ENCODE peak calls at places on chromosomes 3 and 15, in seven cellular contexts. One of them, this sample, is unnamed.

GRCh38 chr3:47405820-47406761 is 25.3 kb downstream of the PTPN23 start:
- DNase-seq in foreskin keratinocyte: peak
- DNase-seq in body of pancreas: no peak
- DNase-seq in heart left ventricle: no peak
- DNase-seq in cardiac muscle cell: no peak
- DNase-seq in SJSA1: no peak
- DNase-seq in CD8-positive, alpha-beta memory T cell: no peak
- DNase-seq in this sample: no peak

GRCh38 chr15:60017538-60018199 is 13.6 kb downstream of the FOXB1 start:
- DNase-seq in foreskin keratinocyte: peak
- DNase-seq in body of pancreas: no peak
- DNase-seq in heart left ventricle: no peak
- DNase-seq in cardiac muscle cell: no peak
- DNase-seq in SJSA1: no peak
- DNase-seq in CD8-positive, alpha-beta memory T cell: no peak
- DNase-seq in this sample: no peak

GRCh38 chr3:183385698-183386590 is 42.5 kb downstream of the MCF2L2 start:
- DNase-seq in foreskin keratinocyte: peak
- DNase-seq in body of pancreas: peak
- DNase-seq in heart left ventricle: peak
- DNase-seq in cardiac muscle cell: peak
- DNase-seq in SJSA1: no peak
- DNase-seq in CD8-positive, alpha-beta memory T cell: peak
- DNase-seq in this sample: peak

GRCh38 chr3:60652829-60653228 is 598.4 kb downstream of the FHIT start:
- DNase-seq in foreskin keratinocyte: no peak
- DNase-seq in body of pancreas: no peak
- DNase-seq in heart left ventricle: no peak
- DNase-seq in cardiac muscle cell: no peak
- DNase-seq in SJSA1: no peak
- DNase-seq in CD8-positive, alpha-beta memory T cell: no peak
- DNase-seq in this sample: no peak

GRCh38 chr15:51311510-51311909 is 26.9 kb downstream of the CYP19A1 start:
- DNase-seq in foreskin keratinocyte: no peak
- DNase-seq in body of pancreas: no peak
- DNase-seq in heart left ventricle: no peak
- DNase-seq in cardiac muscle cell: no peak
- DNase-seq in SJSA1: no peak
- DNase-seq in CD8-positive, alpha-beta memory T cell: no peak
- DNase-seq in this sample: no peak

GRCh38 chr15:78232951-78233350 is 1.4 kb downstream of the ACSBG1 start:
- DNase-seq in foreskin keratinocyte: no peak
- DNase-seq in body of pancreas: no peak
- DNase-seq in heart left ventricle: no peak
- DNase-seq in cardiac muscle cell: no peak
- DNase-seq in SJSA1: no peak
- DNase-seq in CD8-positive, alpha-beta memory T cell: no peak
- DNase-seq in this sample: no peak

GRCh38 chr3:136547293-136547692 is 204.9 kb downstream of the STAG1 start:
- DNase-seq in foreskin keratinocyte: no peak
- DNase-seq in body of pancreas: no peak
- DNase-seq in heart left ventricle: no peak
- DNase-seq in cardiac muscle cell: no peak
- DNase-seq in SJSA1: no peak
- DNase-seq in CD8-positive, alpha-beta memory T cell: no peak
- DNase-seq in this sample: no peak

GRCh38 chr3:157533298-157533870 is 30.2 kb upstream of the VEPH1 start:
- DNase-seq in foreskin keratinocyte: peak
- DNase-seq in body of pancreas: no peak
- DNase-seq in heart left ventricle: no peak
- DNase-seq in cardiac muscle cell: no peak
- DNase-seq in SJSA1: no peak
- DNase-seq in CD8-positive, alpha-beta memory T cell: no peak
- DNase-seq in this sample: no peak

GRCh38 chr3:171744055-171744741 is 66.1 kb downstream of the PLD1 start:
- DNase-seq in foreskin keratinocyte: no peak
- DNase-seq in body of pancreas: no peak
- DNase-seq in heart left ventricle: no peak
- DNase-seq in cardiac muscle cell: no peak
- DNase-seq in SJSA1: no peak
- DNase-seq in CD8-positive, alpha-beta memory T cell: no peak
- DNase-seq in this sample: no peak

GRCh38 chr15:84552896-84553295 is 47.9 kb upstream of the ZSCAN2 start:
- DNase-seq in foreskin keratinocyte: no peak
- DNase-seq in body of pancreas: no peak
- DNase-seq in heart left ventricle: no peak
- DNase-seq in cardiac muscle cell: no peak
- DNase-seq in SJSA1: no peak
- DNase-seq in CD8-positive, alpha-beta memory T cell: no peak
- DNase-seq in this sample: no peak

GRCh38 chr3:146709969-146710368 is 104.8 kb upstream of the PLSCR5 start:
- DNase-seq in foreskin keratinocyte: no peak
- DNase-seq in body of pancreas: no peak
- DNase-seq in heart left ventricle: no peak
- DNase-seq in cardiac muscle cell: no peak
- DNase-seq in SJSA1: no peak
- DNase-seq in CD8-positive, alpha-beta memory T cell: no peak
- DNase-seq in this sample: no peak
- H3K27ac ChIP-seq in foreskin keratinocyte: no peak
- H3K27ac ChIP-seq in body of pancreas: no peak
- H3K27ac ChIP-seq in heart left ventricle: no peak
- H3K27ac ChIP-seq in cardiac muscle cell: no peak
- H3K27ac ChIP-seq in SJSA1: no peak
- H3K27ac ChIP-seq in CD8-positive, alpha-beta memory T cell: no peak
- H3K27ac ChIP-seq in this sample: no peak

DNA sequence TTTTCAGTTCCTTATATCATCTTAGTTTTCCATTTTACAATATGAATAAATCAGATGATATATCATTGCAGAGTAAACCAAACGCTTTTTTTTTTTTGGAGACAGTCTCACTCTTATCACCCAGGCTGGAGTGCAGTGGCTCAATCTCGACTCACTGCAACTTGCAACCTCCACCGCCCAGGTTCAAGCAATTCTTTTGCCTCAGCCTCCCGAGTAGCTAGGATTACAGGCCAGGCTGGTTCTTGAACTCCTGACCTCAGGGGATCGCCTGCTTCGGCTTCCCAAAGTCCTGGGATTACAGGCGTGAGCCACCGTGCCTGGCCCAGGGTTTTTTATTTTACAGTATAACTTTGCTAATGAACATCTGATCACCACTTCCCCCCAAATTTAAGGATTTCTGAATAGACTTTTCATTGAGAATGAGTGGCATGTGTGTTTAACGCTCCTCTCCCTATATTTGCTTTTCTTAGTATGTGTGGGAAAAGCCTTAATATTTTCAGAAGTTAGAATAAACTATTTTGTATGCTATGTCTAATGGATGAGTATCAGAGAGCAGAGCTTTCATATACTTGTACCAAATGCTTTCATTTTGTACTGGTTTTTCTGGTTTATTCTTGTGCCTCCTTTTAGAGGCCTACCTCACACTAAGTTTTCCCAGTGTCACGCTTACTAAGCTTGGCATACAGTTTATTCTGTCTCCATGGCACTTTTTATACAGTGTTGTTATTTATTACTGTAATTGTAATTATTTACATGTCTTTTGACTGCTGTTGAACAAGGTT is 5.7 kb upstream of the EBLN2 start:
- DNase-seq in foreskin keratinocyte: no peak
- DNase-seq in body of pancreas: no peak
- DNase-seq in heart left ventricle: no peak
- DNase-seq in cardiac muscle cell: no peak
- DNase-seq in SJSA1: no peak
- DNase-seq in CD8-positive, alpha-beta memory T cell: no peak
- DNase-seq in this sample: no peak
- H3K27ac ChIP-seq in foreskin keratinocyte: peak
- H3K27ac ChIP-seq in body of pancreas: no peak
- H3K27ac ChIP-seq in heart left ventricle: no peak
- H3K27ac ChIP-seq in cardiac muscle cell: peak
- H3K27ac ChIP-seq in SJSA1: no peak
- H3K27ac ChIP-seq in CD8-positive, alpha-beta memory T cell: no peak
- H3K27ac ChIP-seq in this sample: no peak

DNA sequence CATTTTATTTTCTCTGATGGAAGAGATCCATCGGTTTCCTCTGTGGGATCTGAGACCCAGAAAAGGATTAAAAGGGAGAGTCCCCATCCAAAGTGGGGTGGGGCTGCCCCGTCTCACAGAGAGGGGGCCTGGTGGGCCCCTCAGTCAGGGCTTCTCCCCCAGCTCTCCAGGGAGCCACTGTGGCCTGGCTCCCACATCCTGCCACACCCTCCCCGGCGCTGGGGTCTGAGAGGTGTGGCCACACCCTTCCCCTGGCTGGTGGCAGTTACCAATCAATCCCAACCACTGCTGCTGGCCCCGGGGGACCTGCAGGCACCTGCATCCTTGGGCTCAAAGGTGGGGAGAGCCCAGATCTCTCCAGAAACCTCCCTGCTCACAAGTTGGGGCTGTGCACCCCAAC is 161.8 kb upstream of the IQSEC1 start:
- DNase-seq in foreskin keratinocyte: no peak
- DNase-seq in body of pancreas: no peak
- DNase-seq in heart left ventricle: no peak
- DNase-seq in cardiac muscle cell: no peak
- DNase-seq in SJSA1: no peak
- DNase-seq in CD8-positive, alpha-beta memory T cell: no peak
- DNase-seq in this sample: no peak
- H3K27ac ChIP-seq in foreskin keratinocyte: no peak
- H3K27ac ChIP-seq in body of pancreas: no peak
- H3K27ac ChIP-seq in heart left ventricle: no peak
- H3K27ac ChIP-seq in cardiac muscle cell: no peak
- H3K27ac ChIP-seq in SJSA1: no peak
- H3K27ac ChIP-seq in CD8-positive, alpha-beta memory T cell: no peak
- H3K27ac ChIP-seq in this sample: no peak

GRCh38 chr3:129239992-129240391 is 9.4 kb upstream of the COPG1 start:
- DNase-seq in foreskin keratinocyte: no peak
- DNase-seq in body of pancreas: no peak
- DNase-seq in heart left ventricle: no peak
- DNase-seq in cardiac muscle cell: no peak
- DNase-seq in SJSA1: no peak
- DNase-seq in CD8-positive, alpha-beta memory T cell: no peak
- DNase-seq in this sample: no peak
- H3K27ac ChIP-seq in foreskin keratinocyte: no peak
- H3K27ac ChIP-seq in body of pancreas: no peak
- H3K27ac ChIP-seq in heart left ventricle: peak
- H3K27ac ChIP-seq in cardiac muscle cell: no peak
- H3K27ac ChIP-seq in SJSA1: no peak
- H3K27ac ChIP-seq in CD8-positive, alpha-beta memory T cell: no peak
- H3K27ac ChIP-seq in this sample: no peak